ENCODE peak calls at places on chromosomes 13 and 19, in five cellular contexts. J is EH, F is hippocampal formation, H is dorsolateral prefrontal cortex, X is left cardiac atrium. T is an unnamed sample.
A peak's percentile ranks its signal among the peaks of the same experiment; 100 is the strongest.

GRCh38 chr19:35436477-35437141 is 11.4 kb upstream of the FFAR2 start:
- DNase-seq in X (peak; percentile 35), F (no peak), J (peak; percentile 17), H (no peak), T (peak; percentile 16)

GRCh38 chr19:17348700-17349099 is 11.3 kb downstream of the GTPBP3 start:
- DNase-seq in X (peak; percentile 87), F (no peak), H (no peak), J (peak; percentile 75), T (no peak)

GRCh38 chr13:75906315-75906714 is 270.2 kb downstream of the LMO7 start:
- DNase-seq in X (no peak), F (no peak), J (no peak), H (no peak), T (no peak)

GRCh38 chr13:95643814-95644598 is 500 bp downstream of the DZIP1 start:
- DNase-seq in H (peak; percentile 33), F (no peak), X (peak; percentile 32), J (peak; percentile 57), T (no peak)

GRCh38 chr19:50878851-50879250 is 5.6 kb downstream of the KLK2 start:
- DNase-seq in F (no peak), J (no peak), H (no peak), X (no peak), T (no peak)

GRCh38 chr13:40096357-40096911 is 441.0 kb downstream of the COG6 start:
- DNase-seq in F (no peak), J (no peak), H (no peak), X (no peak), T (no peak)

GRCh38 chr19:1632462-1633268 is 19.8 kb downstream of the TCF3 start:
- DNase-seq in X (no peak), H (no peak), J (no peak), F (no peak), T (no peak)

GRCh38 chr19:52397310-52398090 is at the start of gene ZNF528:
- DNase-seq in J (peak; percentile 94), H (peak; percentile 94), X (peak; percentile 98), F (peak; percentile 84), T (peak; percentile 81)

GRCh38 chr13:34361528-34361927 is 543.6 kb downstream of the RFC3 start:
- DNase-seq in H (no peak), J (peak; percentile 92), X (no peak), F (no peak), T (no peak)